ENCODE peak calls at places on chromosome 3, in eight cellular contexts. S is cardiac muscle cell, M is heart left ventricle, J is hepatocyte, G is neural progenitor cell, K is K562, Q is PC-9, Z is body of pancreas. B is an unnamed sample. For H3K4me1, the result is how much of the 10 kb centered on the place peaks cover.

GRCh38 chr3:35262376-35262775 is 376.9 kb upstream of the ARPP21 start:
- DNase-seq in M (no peak), S (no peak), Z (no peak), Q (no peak), K (no peak), J (no peak), G (no peak), B (no peak)

GRCh38 chr3:46338840-46339239 is 15.1 kb upstream of the CCR2 start:
- DNase-seq in K (no peak), Z (no peak), J (no peak), S (no peak), M (no peak), G (no peak), Q (no peak), B (no peak)

GRCh38 chr3:150238995-150239612 is 169.0 kb upstream of the TSC22D2 start:
- DNase-seq in J (peak), M (no peak), Z (peak), Q (peak), G (peak), K (peak), S (no peak), B (peak)

GRCh38 chr3:172021859-172022258 is 17.5 kb upstream of the FNDC3B start:
- DNase-seq in M (no peak), K (no peak), Q (no peak), Z (no peak), G (no peak), S (no peak), J (no peak), B (no peak)

GRCh38 chr3:118801899-118802298 is 232.7 kb downstream of the IGSF11 start:
- DNase-seq in M (peak), J (no peak), Q (no peak), Z (peak), S (no peak), K (no peak), G (no peak), B (no peak)

GRCh38 chr3:123626881-123627280 is 42.0 kb upstream of the HACD2 start:
- DNase-seq in M (no peak), J (no peak), K (no peak), Q (no peak), S (no peak), Z (no peak), G (no peak), B (no peak)

GRCh38 chr3:11201246-11202024 is 47.1 kb downstream of the HRH1 start:
- DNase-seq in S (peak), Q (peak), Z (no peak), K (no peak), J (no peak), G (no peak), M (no peak), B (no peak)

GRCh38 chr3:40828741-40829415 is 304.1 kb downstream of the ZNF621 start:
- DNase-seq in G (no peak), S (no peak), Q (no peak), J (no peak), Z (no peak), K (no peak), M (no peak), B (no peak)

GRCh38 chr3:50617096-50617791 is at the start of gene MAPKAPK3:
- DNase-seq in S (peak), G (peak), Q (peak), Z (peak), M (peak), J (peak), K (no peak), B (peak)
- TF ChIP-seq CTCF in S (no peak), G (peak), Q (no peak), Z (no peak), M (no peak), J (no peak), K (no peak), B (no peak)

GRCh38 chr3:13013994-13014754 is 59.1 kb downstream of the IQSEC1 start:
- DNase-seq in K (no peak), M (no peak), G (no peak), J (no peak), Q (no peak), Z (no peak), S (no peak), B (no peak)
- H3K4me1 ChIP-seq in K (half or more), M (under half), G (half or more), J (under half), Q (half or more), Z (under half), S (under half), B (under half)

DNA sequence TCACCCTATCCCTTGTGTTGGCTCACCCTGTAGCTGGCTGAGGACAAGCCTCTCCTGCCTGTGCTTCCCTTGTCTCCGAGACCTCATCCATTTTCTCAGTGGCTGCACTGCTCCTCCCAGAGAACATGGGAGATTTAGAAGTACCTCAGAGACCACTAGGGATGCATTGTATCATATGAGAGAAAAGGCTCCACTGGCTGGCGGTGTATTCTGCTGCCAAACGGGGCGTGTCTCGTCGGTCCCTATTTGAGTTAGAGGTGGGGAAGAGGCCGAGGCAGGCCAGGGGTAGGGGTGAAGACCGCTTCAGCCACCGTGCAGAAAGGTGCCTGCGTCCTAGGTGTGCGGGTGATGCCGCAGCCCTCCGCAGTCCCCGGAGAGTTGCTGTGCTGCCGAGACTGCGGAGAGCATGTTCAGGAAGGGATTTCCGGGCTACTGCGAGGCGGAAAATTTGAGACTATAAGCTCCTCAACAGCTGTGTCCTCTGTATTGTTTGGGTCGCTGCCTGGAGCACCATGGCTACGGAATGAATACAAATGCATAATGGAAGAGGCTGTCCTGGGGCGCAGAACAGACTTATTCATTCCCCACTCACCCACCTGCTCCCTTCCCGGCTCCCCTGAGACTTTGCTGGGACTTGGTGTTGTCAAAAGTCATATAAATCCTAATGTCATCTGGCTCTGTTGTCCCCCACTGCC is 43.9 kb downstream of the SPSB4 start:
- DNase-seq in Z (peak), Q (no peak), J (no peak), S (peak), G (peak), M (peak), K (no peak), B (no peak)
- H3K4me3 ChIP-seq in Z (no peak), Q (no peak), J (no peak), S (no peak), G (no peak), M (peak), K (no peak), B (no peak)

GRCh38 chr3:186261638-186262037 is 100.4 kb downstream of the DGKG start:
- DNase-seq in J (no peak), G (peak), Q (no peak), K (no peak), Z (no peak), M (no peak), S (peak), B (peak)
- TF ChIP-seq CTCF in J (peak), G (peak), Q (peak), K (peak), Z (peak), M (no peak), S (peak), B (no peak)

GRCh38 chr3:196216681-196217211 is 412 bp downstream of the SLC51A start:
- DNase-seq in G (no peak), K (no peak), Z (no peak), Q (no peak), S (no peak), J (no peak), M (no peak), B (no peak)
- H3K4me1 ChIP-seq in G (under half), K (under half), Z (under half), Q (under half), S (under half), J (under half), M (under half), B (under half)

GRCh38 chr3:125231895-125232294 is 19.3 kb upstream of the SLC12A8 start:
- DNase-seq in J (no peak), M (no peak), G (no peak), K (no peak), S (peak), Q (no peak), Z (no peak), B (no peak)
- H3K4me3 ChIP-seq in J (no peak), M (no peak), G (no peak), K (no peak), S (no peak), Q (no peak), Z (no peak), B (no peak)

GRCh38 chr3:179149239-179149887 is 1.2 kb downstream of the PIK3CA start:
- DNase-seq in J (peak), S (peak), M (peak), G (peak), Z (no peak), K (no peak), Q (peak), B (peak)

GRCh38 chr3:179148446-179149238 is 485 bp downstream of the PIK3CA start:
- DNase-seq in K (peak), J (peak), S (peak), G (peak), Z (peak), M (peak), Q (peak), B (peak)

GRCh38 chr3:179149951-179150350 is 1.8 kb downstream of the PIK3CA start:
- DNase-seq in M (no peak), G (no peak), S (peak), Q (no peak), K (no peak), J (no peak), Z (no peak), B (no peak)

GRCh38 chr3:179146911-179147570 is 1.1 kb upstream of the PIK3CA start:
- DNase-seq in G (peak), Z (no peak), S (peak), K (peak), Q (peak), M (no peak), J (peak), B (peak)

GRCh38 chr3:179147571-179148445 is at the start of gene PIK3CA:
- DNase-seq in J (peak), Q (peak), G (peak), Z (peak), S (peak), M (peak), K (peak), B (peak)
- TF ChIP-seq CTCF in J (no peak), Q (no peak), G (no peak), Z (no peak), S (no peak), M (no peak), K (no peak), B (no peak)

DNA sequence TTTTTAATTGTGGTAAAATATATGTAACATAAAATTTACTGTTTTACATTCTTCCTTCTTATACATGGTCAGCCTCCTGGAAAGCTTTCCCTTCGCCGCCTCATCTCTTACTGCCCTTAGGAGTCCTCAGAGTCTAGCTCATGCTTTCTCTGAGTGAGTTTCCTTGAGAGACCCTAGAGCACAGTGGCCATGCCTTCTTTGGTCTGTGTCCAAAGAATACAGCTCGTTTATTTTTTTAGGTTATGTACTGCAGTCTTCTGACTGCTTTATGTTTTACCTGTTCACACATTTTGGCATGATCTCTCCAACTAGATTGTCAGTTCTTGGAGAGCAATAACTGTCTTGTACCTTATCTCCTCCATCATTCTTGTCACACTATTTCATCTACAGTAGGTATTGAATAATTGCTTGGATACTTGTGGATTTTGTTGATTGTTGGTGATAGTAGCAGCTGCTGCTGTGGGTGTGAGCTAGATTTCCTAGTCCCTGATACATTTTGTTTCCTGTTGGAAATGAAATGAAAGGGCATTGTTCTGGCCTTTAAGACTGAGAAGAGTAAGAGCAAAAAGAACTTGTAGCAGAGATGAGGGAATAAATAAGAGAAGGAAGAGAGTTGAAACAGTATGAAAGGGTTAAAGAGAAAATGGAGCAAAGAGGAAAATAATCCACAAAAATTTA is 10.9 kb downstream of the ARIH2 start:
- DNase-seq in K (no peak), Z (no peak), S (peak), G (no peak), J (no peak), M (no peak), Q (no peak), B (no peak)
- H3K4me1 ChIP-seq in K (under half), Z (under half), S (under half), G (under half), J (under half), M (under half), Q (under half), B (under half)

DNA sequence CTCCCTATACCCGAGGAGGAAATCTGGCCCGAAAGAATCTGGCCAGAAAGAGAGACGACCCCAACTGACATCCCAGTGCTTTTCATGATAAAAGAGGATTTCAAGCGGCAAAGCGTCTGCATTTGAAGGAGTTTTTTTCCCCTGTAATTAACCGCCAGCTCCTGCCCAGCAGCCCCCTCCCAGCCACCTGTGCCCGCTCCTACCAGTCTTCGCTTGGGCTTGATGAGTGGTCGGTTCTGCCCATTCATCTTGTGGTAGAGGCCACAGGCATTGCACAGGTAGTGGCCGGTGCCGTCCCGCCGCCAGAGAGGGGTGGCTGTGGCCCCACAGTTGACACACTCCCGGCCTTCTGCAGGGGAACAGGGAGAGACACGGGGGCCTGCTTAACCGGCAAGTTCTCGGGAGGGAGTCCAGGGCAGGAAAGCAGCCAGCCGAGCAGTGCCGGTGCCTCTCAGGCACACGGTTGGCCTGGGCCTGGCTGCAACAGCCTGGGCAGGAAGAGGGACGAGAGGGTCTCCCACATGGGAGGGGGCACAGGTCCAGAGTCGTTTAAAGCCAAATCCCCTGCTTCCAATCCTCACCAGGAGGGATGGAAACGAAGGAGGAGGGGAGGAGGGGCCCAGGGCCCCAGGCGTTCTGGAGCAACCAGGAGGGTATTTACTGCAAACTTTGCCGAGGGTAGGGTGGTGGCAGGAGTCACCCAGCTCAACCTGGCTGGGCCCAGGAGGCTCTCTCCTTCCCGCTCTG is 9.2 kb downstream of the GATA2 start:
- DNase-seq in K (no peak), J (no peak), G (peak), Q (no peak), M (peak), Z (no peak), S (no peak), B (no peak)
- H3K4me3 ChIP-seq in K (peak), J (no peak), G (peak), Q (peak), M (peak), Z (no peak), S (no peak), B (no peak)